ENCODE peak calls at places on chromosome 18, in six cellular contexts. F, I, U, M, E and W are unnamed samples.

GRCh38 chr18:47149457-47150028 is 757 bp downstream of the HDHD2 start:
- DNase-seq in F (no peak), I (no peak), M (no peak), E (peak), U (no peak), W (peak)

GRCh38 chr18:55501594-55502345 is 86.2 kb downstream of the TCF4 start:
- DNase-seq in M (no peak), E (peak), F (no peak), I (no peak), U (no peak), W (peak)

GRCh38 chr18:68103561-68103960 is 587.0 kb upstream of the DSEL start:
- DNase-seq in M (no peak), I (no peak), F (no peak), U (no peak), E (no peak), W (no peak)

GRCh38 chr18:23540867-23541266 is 37.6 kb downstream of the RMC1 start:
- DNase-seq in U (no peak), E (peak), F (no peak), I (no peak), M (peak), W (no peak)

GRCh38 chr18:67217551-67218166 is 298.9 kb downstream of the DSEL start:
- DNase-seq in F (peak), I (no peak), M (peak), E (peak), U (no peak), W (peak)

GRCh38 chr18:39647627-39648502 is 2082.3 kb upstream of the CELF4 start:
- DNase-seq in M (no peak), F (peak), U (no peak), I (no peak), E (peak), W (peak)

GRCh38 chr18:4126939-4127338 is 328.2 kb downstream of the DLGAP1 start:
- DNase-seq in M (no peak), U (no peak), I (no peak), E (no peak), F (no peak), W (no peak)

GRCh38 chr18:421236-422155 is 79.0 kb downstream of the COLEC12 start:
- DNase-seq in F (no peak), M (no peak), E (peak), U (no peak), I (no peak), W (no peak)

GRCh38 chr18:38250981-38251380 is 685.4 kb upstream of the CELF4 start:
- DNase-seq in U (no peak), M (no peak), E (peak), F (no peak), I (no peak), W (no peak)

GRCh38 chr18:80202264-80202998 is 44.9 kb downstream of the PARD6G start:
- DNase-seq in I (no peak), E (no peak), F (no peak), U (no peak), M (peak), W (no peak)

GRCh38 chr18:63540131-63540530 is 2.0 kb upstream of the SERPINB12 start:
- DNase-seq in M (no peak), F (no peak), E (peak), I (no peak), U (no peak), W (peak)

GRCh38 chr18:60469396-60469795 is 96.8 kb upstream of the MC4R start:
- DNase-seq in I (no peak), M (no peak), E (no peak), U (no peak), F (no peak), W (no peak)

GRCh38 chr18:49788327-49788908 is 24.9 kb downstream of the ACAA2 start:
- DNase-seq in E (peak), U (no peak), F (no peak), I (no peak), M (peak), W (no peak)

GRCh38 chr18:49778826-49779465 is 34.4 kb downstream of the ACAA2 start:
- DNase-seq in M (no peak), I (no peak), F (no peak), E (no peak), U (no peak), W (no peak)

GRCh38 chr18:49786019-49786720 is 27.2 kb downstream of the ACAA2 start:
- DNase-seq in E (no peak), U (no peak), M (no peak), I (no peak), F (no peak), W (no peak)

DNA sequence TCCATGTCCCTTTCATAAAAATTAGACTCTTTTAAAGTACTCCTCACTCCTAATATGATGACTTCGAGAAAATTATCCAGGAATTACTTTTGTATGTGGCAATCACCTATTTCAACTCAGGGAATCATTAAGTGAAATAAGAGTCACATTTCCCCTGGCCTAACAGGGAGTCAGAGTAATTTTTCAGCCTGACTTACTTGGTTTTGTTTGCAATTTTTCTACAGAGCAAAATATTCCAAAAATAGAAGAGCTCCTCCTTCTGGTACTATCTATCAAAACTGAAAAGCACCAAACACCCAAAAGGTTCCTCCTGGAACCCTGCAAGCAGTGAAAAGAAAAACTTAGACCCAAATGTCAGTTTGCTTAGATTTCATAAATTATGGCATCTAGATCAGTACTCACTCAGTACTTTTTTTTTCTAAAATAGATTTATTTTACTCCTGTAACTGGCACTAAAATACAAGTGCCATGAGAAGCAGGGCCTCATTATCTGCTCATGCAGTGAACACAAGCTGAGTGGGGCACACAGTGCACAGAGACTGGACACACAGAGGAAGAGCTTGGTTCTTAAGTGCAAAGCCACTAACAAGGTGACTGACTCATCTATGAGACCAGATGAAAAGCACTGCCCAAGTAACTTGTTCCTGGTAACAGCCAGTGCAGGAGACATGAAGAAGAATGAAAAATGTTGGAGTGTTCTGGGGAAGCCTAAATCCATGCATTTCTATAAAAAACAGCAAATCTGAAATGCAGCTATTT is 28.7 kb downstream of the ACAA2 start:
- DNase-seq in M (no peak), F (no peak), I (no peak), U (no peak), E (no peak), W (no peak)
- TF ChIP-seq CTCF in M (no peak), F (peak), I (peak), U (no peak), E (peak), W (peak)

DNA sequence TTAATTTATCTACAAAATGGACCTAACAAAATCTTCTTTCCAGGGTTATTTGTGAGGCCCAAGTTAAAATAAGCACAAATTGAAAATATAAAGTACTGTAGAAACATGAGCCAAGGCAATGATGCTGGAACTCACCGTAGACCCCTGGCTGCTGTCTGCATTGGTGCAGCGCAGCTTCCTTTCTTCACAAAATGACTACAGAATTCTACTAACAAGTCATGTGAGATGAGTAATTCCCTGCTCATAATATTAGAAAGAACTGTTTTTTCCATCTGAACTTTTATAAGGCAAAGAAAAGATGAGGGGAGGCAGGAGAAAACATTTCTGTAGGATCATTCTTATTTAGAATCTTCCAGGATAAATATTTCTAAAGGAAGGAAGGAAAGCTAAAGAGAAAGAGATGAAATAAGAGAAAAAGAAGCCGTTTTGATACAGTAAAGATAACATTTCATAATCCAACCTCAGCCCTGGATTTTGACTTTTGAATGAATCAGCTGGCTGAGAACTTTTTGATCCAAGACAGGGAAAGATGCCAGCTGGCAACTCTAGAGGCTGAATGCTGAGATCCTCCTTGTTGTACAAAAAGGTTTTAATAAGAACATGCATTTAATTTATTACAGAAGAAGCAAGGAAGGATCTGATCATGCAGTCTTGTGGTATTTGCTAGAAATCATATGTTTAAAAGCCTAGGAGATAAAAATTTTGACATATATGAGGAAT is 183.9 kb upstream of the KLHL14 start:
- DNase-seq in M (no peak), E (peak), I (no peak), F (no peak), U (no peak), W (peak)
- TF ChIP-seq CTCF in M (no peak), E (peak), I (no peak), F (no peak), U (no peak), W (peak)

GRCh38 chr18:6374340-6374739 is 40.4 kb downstream of the L3MBTL4 start:
- DNase-seq in I (no peak), F (no peak), M (no peak), U (no peak), E (no peak), W (no peak)
- TF ChIP-seq CTCF in I (no peak), F (no peak), M (no peak), U (no peak), E (no peak), W (no peak)

GRCh38 chr18:59359576-59359952 is 499 bp upstream of the LMAN1 start:
- DNase-seq in U (no peak), E (no peak), M (no peak), F (no peak), I (no peak), W (no peak)

GRCh38 chr18:59357928-59358327 is 1.1 kb downstream of the LMAN1 start:
- DNase-seq in U (no peak), I (no peak), F (peak), E (peak), M (peak), W (no peak)

GRCh38 chr18:59353079-59353680 is 5.9 kb downstream of the LMAN1 start:
- DNase-seq in M (no peak), F (no peak), I (no peak), E (no peak), U (no peak), W (no peak)

GRCh38 chr18:59354731-59355130 is 4.3 kb downstream of the LMAN1 start:
- DNase-seq in U (no peak), I (no peak), F (no peak), M (no peak), E (no peak), W (no peak)

GRCh38 chr18:59358611-59359575 is at the start of gene LMAN1:
- DNase-seq in M (peak), I (peak), U (peak), E (peak), F (peak), W (peak)
- TF ChIP-seq CTCF in M (no peak), I (no peak), U (no peak), E (no peak), F (no peak), W (no peak)

DNA sequence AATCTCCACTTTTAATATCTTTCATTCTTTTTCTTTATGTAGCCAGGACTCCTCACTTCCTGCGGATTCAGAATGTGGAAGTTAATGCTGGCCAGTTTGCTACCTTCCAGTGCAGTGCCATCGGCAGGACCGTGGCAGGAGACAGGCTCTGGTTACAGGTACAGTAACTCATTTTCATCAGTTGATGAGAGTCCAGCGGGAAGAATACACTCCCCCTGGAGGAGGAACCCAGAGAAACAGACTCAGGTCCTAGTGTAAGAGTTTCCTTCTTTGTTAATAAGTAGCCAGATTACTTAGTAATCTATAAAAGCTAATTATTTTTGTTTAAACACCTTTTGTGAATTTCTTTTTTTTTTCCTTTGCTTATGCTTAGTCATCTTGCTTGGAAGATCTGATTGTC is 359.4 kb downstream of the PTPRM start:
- DNase-seq in U (no peak), F (peak), I (no peak), M (no peak), E (no peak), W (peak)
- TF ChIP-seq CTCF in U (no peak), F (peak), I (peak), M (no peak), E (no peak), W (peak)